ENCODE peak calls at places on chromosome 9, in seven cellular contexts. Z, Q, H, B, K, F and A are unnamed samples.
A peak's percentile ranks its signal among the peaks of the same experiment; 100 is the strongest.

GRCh38 chr9:115117999-115118470 is at the start of gene TNC:
- DNase-seq in Z (peak; percentile 58), Q (no peak), H (peak; percentile 59), B (peak; percentile 63), K (peak; percentile 67), F (no peak), A (no peak)

GRCh38 chr9:75979362-75979761 is 88.9 kb downstream of the PCSK5 start:
- DNase-seq in Z (no peak), Q (no peak), H (peak; percentile 24), B (peak; percentile 42), K (no peak), F (no peak), A (no peak)

GRCh38 chr9:97748525-97748924 is 51.4 kb upstream of the XPA start:
- DNase-seq in Z (no peak), Q (no peak), H (no peak), B (no peak), K (no peak), F (no peak), A (no peak)

GRCh38 chr9:136055715-136056545 is 39.2 kb downstream of the NACC2 start:
- DNase-seq in Z (no peak), Q (no peak), H (no peak), B (peak; percentile 39), K (no peak), F (no peak), A (no peak)

GRCh38 chr9:36074870-36075532 is 38.3 kb downstream of the RECK start:
- DNase-seq in Z (peak; percentile 68), Q (no peak), H (peak; percentile 93), B (no peak), K (peak; percentile 90), F (peak; percentile 71), A (no peak)

GRCh38 chr9:5838884-5839571 is 6.1 kb upstream of the ERMP1 start:
- DNase-seq in Z (no peak), Q (no peak), H (peak; percentile 64), B (peak; percentile 59), K (peak; percentile 68), F (no peak), A (no peak)

GRCh38 chr9:37037744-37038640 is 3.9 kb upstream of the PAX5 start:
- DNase-seq in Z (no peak), Q (no peak), H (no peak), B (peak; percentile 71), K (no peak), F (no peak), A (no peak)

GRCh38 chr9:117887941-117888340 is 183.7 kb downstream of the TLR4 start:
- DNase-seq in Z (no peak), Q (no peak), H (no peak), B (no peak), K (no peak), F (no peak), A (no peak)

GRCh38 chr9:93660647-93661046 is 84.3 kb downstream of the PHF2 start:
- DNase-seq in Z (peak; percentile 5), Q (no peak), H (no peak), B (no peak), K (no peak), F (no peak), A (no peak)

GRCh38 chr9:93116049-93116961 is 17.7 kb downstream of the NINJ1 start:
- DNase-seq in Z (peak; percentile 78), Q (no peak), H (peak; percentile 91), B (no peak), K (peak; percentile 87), F (no peak), A (no peak)

GRCh38 chr9:99181206-99181605 is 40.5 kb downstream of the ALG2 start:
- DNase-seq in Z (no peak), Q (no peak), H (no peak), B (no peak), K (no peak), F (no peak), A (no peak)

GRCh38 chr9:35813434-35814105 is 1.3 kb downstream of the HINT2 start:
- DNase-seq in Z (no peak), Q (no peak), H (peak; percentile 43), B (peak; percentile 69), K (no peak), F (no peak), A (no peak)

GRCh38 chr9:8816361-8816760 is 1016.8 kb upstream of the DMAC1 start:
- DNase-seq in Z (no peak), Q (no peak), H (no peak), B (no peak), K (no peak), F (no peak), A (no peak)

GRCh38 chr9:14961372-14962068 is 51.3 kb upstream of the FREM1 start:
- DNase-seq in Z (no peak), Q (no peak), H (peak; percentile 23), B (peak; percentile 48), K (no peak), F (no peak), A (no peak)

GRCh38 chr9:28951945-28952344 is 1378.7 kb upstream of the C9orf72 start:
- DNase-seq in Z (no peak), Q (no peak), H (no peak), B (no peak), K (no peak), F (no peak), A (no peak)

GRCh38 chr9:80699551-80699998 is 989.8 kb downstream of the TLE1 start:
- DNase-seq in Z (no peak), Q (no peak), H (peak; percentile 93), B (no peak), K (no peak), F (peak; percentile 40), A (no peak)

GRCh38 chr9:80059979-80060378 is 488.2 kb downstream of the TLE4 start:
- DNase-seq in Z (no peak), Q (no peak), H (no peak), B (no peak), K (no peak), F (no peak), A (no peak)

GRCh38 chr9:121322037-121322736 is 47.9 kb downstream of the STOM start:
- DNase-seq in Z (no peak), Q (no peak), H (peak; percentile 97), B (no peak), K (peak; percentile 35), F (peak; percentile 90), A (no peak)

GRCh38 chr9:91489391-91489899 is 65.8 kb upstream of the NFIL3 start:
- DNase-seq in Z (no peak), Q (no peak), H (peak; percentile 39), B (no peak), K (no peak), F (peak; percentile 52), A (no peak)

GRCh38 chr9:135849186-135849585 is 58.2 kb downstream of the CAMSAP1 start:
- DNase-seq in Z (no peak), Q (no peak), H (no peak), B (no peak), K (no peak), F (no peak), A (no peak)